ENCODE peak calls at places on chromosomes 4 and X, in four cellular contexts. I is glutamatergic neuron; M is stimulated activated CD4-positive, alpha-beta T cell treated with anti-CD3 and anti-CD28 coated beads, Interleukin-4, amount 100 ng/mL, for 48 hours; C is bronchial epithelial cell. U is an unnamed sample.

GRCh38 chrX:155148724-155149537 is 67.3 kb upstream of the VBP1 start:
- DNase-seq in C (no peak), I (peak; percentile 27), M (peak; percentile 18), U (peak; percentile 3)

GRCh38 chr4:94941706-94942105 is 184.0 kb downstream of the BMPR1B start:
- DNase-seq in M (no peak), C (no peak), I (no peak), U (no peak)

GRCh38 chr4:26806331-26806730 is 54.3 kb upstream of the STIM2 start:
- DNase-seq in M (no peak), C (peak; percentile 72), I (no peak), U (no peak)

GRCh38 chr4:5979981-5980380 is 38.2 kb downstream of the C4orf50 start:
- DNase-seq in I (peak; percentile 91), C (no peak), M (no peak), U (peak; percentile 56)

GRCh38 chrX:148382983-148383382 is 117.4 kb upstream of the AFF2 start:
- DNase-seq in I (no peak), M (no peak), C (no peak), U (no peak)

GRCh38 chr4:70197842-70198241 is 2.3 kb downstream of the ODAM start:
- DNase-seq in M (no peak), C (no peak), I (no peak), U (no peak)

GRCh38 chr4:156763511-156763910 is 208.1 kb downstream of the PDGFC start:
- DNase-seq in M (no peak), I (no peak), C (no peak), U (no peak)

GRCh38 chr4:184419976-184420375 is 54.4 kb downstream of the IRF2 start:
- DNase-seq in I (no peak), C (no peak), M (no peak), U (no peak)

U was measured in retina.